ENCODE peak calls at places on chromosomes 2 and 18, in four cellular contexts. F is bronchial epithelial cell, C is Daoy, D is fibroblast of the aortic adventitia. U is an unnamed sample.

GRCh38 chr2:147538088-147538487 is 306.7 kb upstream of the ACVR2A start:
- DNase-seq in F (no peak), C (no peak), D (peak), U (no peak)

GRCh38 chr18:59050661-59051057 is 89.0 kb upstream of the SEC11C start:
- DNase-seq in F (no peak), C (no peak), D (no peak), U (no peak)

GRCh38 chr2:223055140-223055539 is 3.1 kb downstream of the KCNE4 start:
- DNase-seq in F (no peak), C (no peak), D (peak), U (no peak)

GRCh38 chr2:173803344-173803893 is 161.8 kb downstream of the SP3 start:
- DNase-seq in F (no peak), C (no peak), D (no peak), U (no peak)

GRCh38 chr18:24538421-24539264 is 78.2 kb downstream of the HRH4 start:
- DNase-seq in F (no peak), C (no peak), D (peak), U (no peak)

GRCh38 chr2:24515335-24515734 is 24.3 kb downstream of the NCOA1 start:
- DNase-seq in F (peak), C (peak), D (no peak), U (peak)

GRCh38 chr2:73163522-73164367 is 38.6 kb upstream of the NOTO start:
- DNase-seq in F (peak), C (peak), D (peak), U (peak)

GRCh38 chr18:3103576-3103975 is 90.6 kb upstream of the LPIN2 start:
- DNase-seq in F (no peak), C (no peak), D (peak), U (no peak)

GRCh38 chr18:48313803-48314202 is 95.4 kb downstream of the ZBTB7C start:
- DNase-seq in F (no peak), C (no peak), D (no peak), U (no peak)

GRCh38 chr2:53104263-53104662 is 663.3 kb upstream of the CHAC2 start:
- DNase-seq in F (peak), C (peak), D (peak), U (peak)

GRCh38 chr2:222791946-222792649 is 68.7 kb upstream of the ACSL3 start:
- DNase-seq in F (no peak), C (no peak), D (peak), U (no peak)

GRCh38 chr2:20443276-20443920 is 3.5 kb upstream of the RHOB start:
- DNase-seq in F (peak), C (peak), D (peak), U (peak)

GRCh38 chr2:42304059-42304713 is 56.8 kb downstream of the COX7A2L start:
- DNase-seq in F (no peak), C (no peak), D (no peak), U (no peak)